ENCODE peak calls at places on chromosomes 11 and 22, in ten cellular contexts. A is AG09309, T is kidney, I is testis, B is astrocyte of the spinal cord, G is right lobe of liver, H is GM20000, M is upper lobe of right lung, U is uterus, X is lung. R is an unnamed sample.

GRCh38 chr11:119790476-119790875 is 61.5 kb upstream of the NECTIN1 start:
- DNase-seq in A (no peak), T (peak), I (no peak), B (no peak), G (no peak), H (no peak), M (peak), U (no peak), X (no peak), R (no peak)

GRCh38 chr11:2270322-2271076 is at the start of gene ASCL2:
- DNase-seq in A (no peak), T (no peak), I (peak), B (no peak), G (peak), H (no peak), M (peak), U (no peak), X (peak), R (no peak)

GRCh38 chr11:125777309-125777708 is 1.3 kb downstream of the PATE2 start:
- DNase-seq in A (no peak), T (no peak), I (no peak), B (peak), G (no peak), H (no peak), M (no peak), U (no peak), X (no peak), R (peak)

GRCh38 chr11:88174627-88175003 is 628 bp downstream of the RAB38 start:
- DNase-seq in A (peak), T (peak), I (peak), B (peak), G (peak), H (peak), M (peak), U (peak), X (peak), R (peak)

GRCh38 chr22:50683994-50684371 is 11.4 kb downstream of the SHANK3 start:
- DNase-seq in A (no peak), T (no peak), I (peak), B (no peak), G (no peak), H (peak), M (no peak), U (no peak), X (no peak), R (no peak)

GRCh38 chr22:37107779-37108621 is 1.5 kb downstream of the TMPRSS6 start:
- DNase-seq in A (no peak), T (no peak), I (no peak), B (no peak), G (no peak), H (no peak), M (no peak), U (no peak), X (no peak), R (no peak)

GRCh38 chr22:22043296-22044078 is 60.9 kb upstream of the TOP3B start:
- DNase-seq in A (no peak), T (no peak), I (no peak), B (no peak), G (no peak), H (peak), M (no peak), U (no peak), X (no peak), R (no peak)

GRCh38 chr11:8242113-8242475 is 21.6 kb downstream of the LMO1 start:
- DNase-seq in A (no peak), T (no peak), I (no peak), B (no peak), G (no peak), H (no peak), M (no peak), U (no peak), X (no peak), R (no peak)

GRCh38 chr22:24592846-24593809 is at the start of gene LRRC75B:
- DNase-seq in A (peak), T (peak), I (peak), B (peak), G (peak), H (peak), M (peak), U (peak), X (peak), R (peak)

GRCh38 chr11:68120212-68121066 is 749 bp downstream of the CHKA start:
- DNase-seq in A (no peak), T (peak), I (peak), B (peak), G (peak), H (peak), M (peak), U (peak), X (no peak), R (no peak)

GRCh38 chr11:96001037-96001436 is 77.1 kb upstream of the MTMR2 start:
- DNase-seq in A (peak), T (peak), I (peak), B (peak), G (no peak), H (no peak), M (no peak), U (peak), X (peak), R (peak)

GRCh38 chr11:76782526-76783293 is 446 bp upstream of the TSKU start:
- DNase-seq in A (peak), T (peak), I (peak), B (peak), G (peak), H (peak), M (peak), U (peak), X (peak), R (peak)

GRCh38 chr22:25008666-25009065 is 56.1 kb downstream of the KIAA1671 start:
- DNase-seq in A (no peak), T (no peak), I (no peak), B (no peak), G (no peak), H (no peak), M (no peak), U (no peak), X (no peak), R (peak)

GRCh38 chr11:57762235-57762866 is 749 bp downstream of the CTNND1 start:
- DNase-seq in A (no peak), T (no peak), I (peak), B (peak), G (no peak), H (no peak), M (no peak), U (peak), X (no peak), R (no peak)

GRCh38 chr11:1829039-1829820 is 5.6 kb upstream of the SYT8 start:
- DNase-seq in A (peak), T (peak), I (no peak), B (peak), G (no peak), H (no peak), M (peak), U (no peak), X (no peak), R (peak)

GRCh38 chr11:27040302-27041115 is at the start of gene BBOX1:
- DNase-seq in A (no peak), T (peak), I (peak), B (no peak), G (no peak), H (no peak), M (no peak), U (no peak), X (no peak), R (peak)

GRCh38 chr11:29214833-29215232 is 802.0 kb downstream of the KCNA4 start:
- DNase-seq in A (peak), T (no peak), I (no peak), B (peak), G (no peak), H (no peak), M (no peak), U (no peak), X (no peak), R (peak)

GRCh38 chr11:84384637-84385227 is 1098.6 kb upstream of the CCDC90B start:
- DNase-seq in A (peak), T (no peak), I (peak), B (peak), G (peak), H (peak), M (no peak), U (no peak), X (peak), R (peak)

GRCh38 chr22:43237280-43237679 is 50.3 kb upstream of the TTLL12 start:
- DNase-seq in A (no peak), T (no peak), I (peak), B (no peak), G (peak), H (no peak), M (no peak), U (no peak), X (no peak), R (no peak)

GRCh38 chr11:75562836-75563484 is 907 bp downstream of the SERPINH1 start:
- DNase-seq in A (no peak), T (no peak), I (peak), B (peak), G (no peak), H (no peak), M (no peak), U (peak), X (no peak), R (peak)

GRCh38 chr11:76617553-76618265 is 52.8 kb downstream of the LRRC32 start:
- DNase-seq in A (no peak), T (no peak), I (no peak), B (peak), G (peak), H (no peak), M (no peak), U (no peak), X (no peak), R (no peak)

GRCh38 chr11:65225284-65226102 is 36.3 kb upstream of the POLA2 start:
- DNase-seq in A (peak), T (peak), I (peak), B (peak), G (peak), H (peak), M (peak), U (peak), X (no peak), R (peak)

GRCh38 chr22:50470491-50470890 is 4.3 kb downstream of the SBF1 start:
- DNase-seq in A (no peak), T (no peak), I (no peak), B (no peak), G (no peak), H (no peak), M (no peak), U (no peak), X (no peak), R (no peak)

GRCh38 chr11:18203723-18204122 is 31.1 kb downstream of the MRGPRX4 start:
- DNase-seq in A (no peak), T (no peak), I (no peak), B (peak), G (no peak), H (peak), M (no peak), U (no peak), X (no peak), R (no peak)

GRCh38 chr11:13118194-13118593 is 109.1 kb downstream of the RASSF10 start:
- DNase-seq in A (peak), T (no peak), I (no peak), B (peak), G (no peak), H (no peak), M (no peak), U (no peak), X (no peak), R (peak)

GRCh38 chr22:32781695-32782094 is 19.8 kb upstream of the TIMP3 start:
- DNase-seq in A (no peak), T (no peak), I (no peak), B (no peak), G (no peak), H (no peak), M (no peak), U (no peak), X (no peak), R (no peak)

GRCh38 chr22:37235897-37236607 is 8.0 kb downstream of the RAC2 start:
- DNase-seq in A (no peak), T (no peak), I (no peak), B (no peak), G (no peak), H (no peak), M (no peak), U (no peak), X (no peak), R (no peak)

GRCh38 chr22:22996511-22997261 is 73.6 kb upstream of the GNAZ start:
- DNase-seq in A (no peak), T (peak), I (no peak), B (no peak), G (no peak), H (no peak), M (no peak), U (no peak), X (no peak), R (no peak)

GRCh38 chr22:47534150-47535133 is 772.0 kb downstream of the TBC1D22A start:
- DNase-seq in A (no peak), T (no peak), I (peak), B (no peak), G (no peak), H (no peak), M (no peak), U (no peak), X (no peak), R (no peak)

GRCh38 chr11:99952816-99953215 is 734.3 kb upstream of the ARHGAP42 start:
- DNase-seq in A (no peak), T (no peak), I (no peak), B (peak), G (no peak), H (no peak), M (no peak), U (no peak), X (no peak), R (no peak)

GRCh38 chr11:76830639-76831312 is 29.9 kb upstream of the ACER3 start:
- DNase-seq in A (peak), T (no peak), I (no peak), B (peak), G (no peak), H (no peak), M (no peak), U (no peak), X (no peak), R (peak)

GRCh38 chr11:75768909-75769771 is 562 bp downstream of the DGAT2 start:
- DNase-seq in A (no peak), T (peak), I (no peak), B (no peak), G (no peak), H (no peak), M (no peak), U (no peak), X (no peak), R (no peak)

GRCh38 chr11:16776716-16777115 is 38.3 kb downstream of the C11orf58 start:
- DNase-seq in A (no peak), T (no peak), I (no peak), B (peak), G (no peak), H (no peak), M (peak), U (no peak), X (no peak), R (no peak)

GRCh38 chr11:1839924-1840779 is 1.4 kb downstream of the TNNI2 start:
- DNase-seq in A (no peak), T (peak), I (peak), B (no peak), G (no peak), H (peak), M (peak), U (no peak), X (peak), R (no peak)

GRCh38 chr11:41099654-41100053 is 359.8 kb downstream of the LRRC4C start:
- DNase-seq in A (no peak), T (no peak), I (no peak), B (no peak), G (no peak), H (no peak), M (no peak), U (no peak), X (no peak), R (no peak)

GRCh38 chr11:19729141-19729540 is 16.5 kb downstream of the NAV2 start:
- DNase-seq in A (no peak), T (no peak), I (no peak), B (no peak), G (no peak), H (no peak), M (no peak), U (no peak), X (no peak), R (no peak)

DNA sequence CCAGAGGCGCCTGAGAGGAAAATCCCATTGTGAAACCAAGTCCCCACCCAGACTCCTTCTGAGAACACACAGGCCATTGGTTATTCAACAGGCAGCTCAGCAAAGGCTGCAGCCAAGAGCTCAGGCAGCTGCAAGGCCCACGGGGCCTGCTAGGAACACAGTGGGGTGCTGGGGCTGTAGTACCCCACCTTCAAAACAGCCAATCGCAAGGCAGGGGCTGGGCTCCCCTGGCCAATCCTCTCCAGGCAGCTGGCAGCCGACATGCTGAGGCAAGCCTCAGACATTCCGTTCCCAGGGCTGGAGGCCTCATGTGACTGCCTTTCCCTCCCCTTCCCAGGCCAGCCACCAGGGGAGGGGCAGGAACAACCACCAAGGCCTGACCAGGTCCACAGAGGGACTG is 6.6 kb downstream of the PRODH start:
- DNase-seq in A (no peak), T (no peak), I (peak), B (no peak), G (no peak), H (no peak), M (no peak), U (no peak), X (no peak), R (no peak)
- TF ChIP-seq CTCF in A (no peak), T (no peak), I (no peak), B (no peak), G (no peak), H (no peak), M (no peak), U (no peak), X (no peak), R (no peak)

GRCh38 chr22:39176067-39176621 is 23.7 kb upstream of the CBX7 start:
- DNase-seq in A (no peak), T (peak), I (peak), B (peak), G (peak), H (no peak), M (peak), U (peak), X (no peak), R (peak)

GRCh38 chr22:39176673-39177455 is 24.4 kb upstream of the CBX7 start:
- DNase-seq in A (no peak), T (peak), I (no peak), B (no peak), G (no peak), H (no peak), M (no peak), U (peak), X (no peak), R (no peak)

GRCh38 chr22:39173787-39174497 is 21.5 kb upstream of the CBX7 start:
- DNase-seq in A (no peak), T (no peak), I (no peak), B (no peak), G (peak), H (peak), M (no peak), U (no peak), X (no peak), R (no peak)

GRCh38 chr22:39174498-39175120 is 22.1 kb upstream of the CBX7 start:
- DNase-seq in A (no peak), T (peak), I (peak), B (peak), G (peak), H (peak), M (peak), U (peak), X (peak), R (peak)

GRCh38 chr22:39175127-39176066 is 22.9 kb upstream of the CBX7 start:
- DNase-seq in A (no peak), T (peak), I (no peak), B (no peak), G (no peak), H (peak), M (no peak), U (peak), X (no peak), R (peak)
- TF ChIP-seq CTCF in A (no peak), T (no peak), I (no peak), B (no peak), G (no peak), H (no peak), M (no peak), U (no peak), X (no peak), R (peak)

GRCh38 chr11:94993400-94993943 is 20.0 kb downstream of the KDM4D start:
- DNase-seq in A (no peak), T (no peak), I (no peak), B (no peak), G (no peak), H (no peak), M (no peak), U (no peak), X (no peak), R (no peak)

GRCh38 chr11:94998285-94998684 is 24.8 kb downstream of the KDM4D start:
- DNase-seq in A (no peak), T (peak), I (no peak), B (no peak), G (no peak), H (no peak), M (no peak), U (no peak), X (no peak), R (no peak)

GRCh38 chr11:94997437-94997836 is 23.9 kb downstream of the KDM4D start:
- DNase-seq in A (no peak), T (no peak), I (no peak), B (no peak), G (no peak), H (no peak), M (no peak), U (no peak), X (no peak), R (no peak)
- TF ChIP-seq CTCF in A (peak), T (no peak), I (no peak), B (no peak), G (no peak), H (no peak), M (no peak), U (no peak), X (no peak), R (peak)

GRCh38 chr22:27820896-27821866 is 19.6 kb upstream of the MN1 start:
- DNase-seq in A (no peak), T (no peak), I (peak), B (peak), G (no peak), H (no peak), M (no peak), U (no peak), X (no peak), R (no peak)
- TF ChIP-seq CTCF in A (no peak), T (no peak), I (no peak), B (no peak), G (no peak), H (no peak), M (no peak), U (no peak), X (no peak), R (no peak)

GRCh38 chr11:102829671-102830070 is 13.7 kb downstream of the MMP3 start:
- DNase-seq in A (no peak), T (no peak), I (no peak), B (no peak), G (no peak), H (no peak), M (no peak), U (no peak), X (no peak), R (no peak)

GRCh38 chr11:102832612-102833011 is 10.8 kb downstream of the MMP3 start:
- DNase-seq in A (no peak), T (no peak), I (no peak), B (no peak), G (no peak), H (no peak), M (no peak), U (no peak), X (no peak), R (no peak)

GRCh38 chr11:102830328-102830727 is 13.1 kb downstream of the MMP3 start:
- DNase-seq in A (no peak), T (no peak), I (no peak), B (no peak), G (no peak), H (no peak), M (no peak), U (no peak), X (no peak), R (peak)

GRCh38 chr11:102831709-102832492 is 11.5 kb downstream of the MMP3 start:
- DNase-seq in A (no peak), T (no peak), I (no peak), B (no peak), G (no peak), H (no peak), M (no peak), U (no peak), X (no peak), R (peak)

GRCh38 chr11:102831128-102831708 is 12.2 kb downstream of the MMP3 start:
- DNase-seq in A (no peak), T (no peak), I (peak), B (peak), G (no peak), H (peak), M (peak), U (no peak), X (no peak), R (peak)
- TF ChIP-seq CTCF in A (peak), T (peak), I (no peak), B (peak), G (peak), H (peak), M (peak), U (no peak), X (no peak), R (peak)

DNA sequence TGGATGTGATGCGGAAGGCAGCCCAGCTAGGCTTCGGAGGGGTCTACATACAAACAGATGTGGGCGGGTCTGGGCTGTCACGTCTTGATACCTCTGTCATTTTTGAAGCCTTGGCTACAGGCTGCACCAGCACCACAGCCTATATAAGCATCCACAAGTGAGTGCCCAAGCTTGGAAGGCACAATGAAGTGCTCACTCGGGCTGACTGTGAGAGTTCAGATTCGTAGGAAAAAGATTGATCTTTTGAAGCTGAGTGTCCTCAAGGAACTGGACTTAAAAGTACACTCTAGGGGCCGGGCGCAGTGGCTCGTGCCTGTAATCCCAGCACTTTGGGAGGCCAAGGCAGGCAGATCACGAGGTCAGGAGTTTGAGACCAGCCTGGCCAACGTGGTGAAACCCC is 3.7 kb downstream of the ACAD8 start:
- DNase-seq in A (no peak), T (no peak), I (no peak), B (no peak), G (no peak), H (no peak), M (no peak), U (no peak), X (no peak), R (no peak)
- TF ChIP-seq CTCF in A (no peak), T (no peak), I (no peak), B (no peak), G (no peak), H (no peak), M (no peak), U (no peak), X (no peak), R (no peak)